ENCODE peak calls at places on chromosomes 3 and 15, in five cellular contexts. K, X, U, C and B are unnamed samples. For H3K4me1, the result is how much of the 10 kb centered on the place peaks cover.

GRCh38 chr15:31102374-31103342 is 1.1 kb upstream of the TRPM1 start:
- DNase-seq in K (no peak), X (no peak), C (no peak), U (no peak), B (no peak)

GRCh38 chr15:43249699-43250203 is 17.0 kb downstream of the TGM5 start:
- DNase-seq in U (no peak), X (no peak), K (peak), C (peak), B (peak)

GRCh38 chr3:161999846-162000245 is 503.2 kb downstream of the OTOL1 start:
- DNase-seq in X (no peak), K (no peak), C (no peak), U (no peak), B (no peak)

GRCh38 chr3:160224256-160224655 is 966 bp upstream of the C3orf80 start:
- DNase-seq in K (no peak), X (no peak), C (no peak), U (no peak), B (no peak)

GRCh38 chr3:76643620-76644019 is 396.3 kb upstream of the ROBO2 start:
- DNase-seq in K (no peak), C (no peak), U (no peak), X (no peak), B (no peak)

GRCh38 chr3:46845860-46846623 is 17.2 kb downstream of the MYL3 start:
- DNase-seq in X (no peak), C (peak), U (no peak), K (peak), B (no peak)

GRCh38 chr15:38991126-38991525 is 426.5 kb upstream of the RASGRP1 start:
- DNase-seq in C (peak), K (peak), U (peak), X (peak), B (no peak)

GRCh38 chr3:142086581-142087090 is 62.7 kb downstream of the TFDP2 start:
- DNase-seq in K (no peak), U (peak), C (no peak), X (peak), B (no peak)

GRCh38 chr3:127015282-127016042 is 32.5 kb downstream of the PLXNA1 start:
- DNase-seq in C (peak), K (no peak), X (no peak), U (peak), B (peak)

GRCh38 chr3:46710671-46711295 is 6.9 kb downstream of the PRSS50 start:
- DNase-seq in U (no peak), K (no peak), X (no peak), C (no peak), B (no peak)

GRCh38 chr3:33681667-33682066 is 36.4 kb downstream of the CLASP2 start:
- DNase-seq in X (no peak), C (peak), K (no peak), U (no peak), B (no peak)

GRCh38 chr15:60734846-60735245 is 255.9 kb upstream of the ICE2 start:
- DNase-seq in X (peak), U (no peak), K (no peak), C (no peak), B (no peak)

GRCh38 chr15:57306305-57306943 is 69.9 kb upstream of the CGNL1 start:
- DNase-seq in K (peak), C (peak), X (peak), U (peak), B (no peak)

GRCh38 chr3:167684389-167684993 is 30.7 kb upstream of the WDR49 start:
- DNase-seq in C (peak), X (peak), U (peak), K (peak), B (no peak)

GRCh38 chr15:73685981-73686380 is 1.8 kb downstream of the CD276 start:
- DNase-seq in U (no peak), K (no peak), C (no peak), X (no peak), B (no peak)

GRCh38 chr15:75589071-75589470 is 10.0 kb upstream of the PTPN9 start:
- DNase-seq in C (no peak), U (no peak), X (no peak), K (no peak), B (no peak)

GRCh38 chr3:108182339-108182738 is 39.9 kb downstream of the IFT57 start:
- DNase-seq in K (peak), X (no peak), U (no peak), C (no peak), B (no peak)

GRCh38 chr3:190696777-190697501 is 165.6 kb downstream of the GMNC start:
- DNase-seq in X (peak), U (peak), C (no peak), K (peak), B (no peak)

GRCh38 chr3:56980798-56981390 is 79.6 kb upstream of the SPATA12 start:
- DNase-seq in C (peak), K (peak), X (no peak), U (peak), B (no peak)

GRCh38 chr3:151538706-151539403 is 78.0 kb upstream of the IGSF10 start:
- DNase-seq in K (peak), X (no peak), C (peak), U (no peak), B (no peak)

GRCh38 chr15:68994149-68994548 is 20.3 kb upstream of the NOX5 start:
- DNase-seq in C (no peak), K (peak), X (no peak), U (no peak), B (no peak)

GRCh38 chr3:72485649-72486048 is 362.6 kb downstream of the SHQ1 start:
- DNase-seq in U (no peak), X (no peak), C (no peak), K (peak), B (no peak)

GRCh38 chr3:51668756-51669155 is 2.3 kb upstream of the TEX264 start:
- DNase-seq in K (peak), X (no peak), C (no peak), U (no peak), B (no peak)

GRCh38 chr3:43231276-43232000 is 54.9 kb upstream of the SNRK start:
- DNase-seq in U (no peak), C (no peak), X (no peak), K (peak), B (no peak)

GRCh38 chr15:60390931-60391501 is 6.8 kb downstream of the ANXA2 start:
- DNase-seq in U (peak), C (peak), X (peak), K (peak), B (no peak)

GRCh38 chr3:42557849-42558248 is 23.9 kb downstream of the SEC22C start:
- DNase-seq in C (peak), X (peak), U (no peak), K (no peak), B (no peak)

GRCh38 chr3:25306741-25307140 is 121.3 kb upstream of the RARB start:
- DNase-seq in C (no peak), U (no peak), K (no peak), X (no peak), B (no peak)

GRCh38 chr3:105906834-105907233 is 38.0 kb upstream of the CBLB start:
- DNase-seq in U (peak), X (no peak), C (no peak), K (peak), B (no peak)

GRCh38 chr3:169615833-169616232 is 47.7 kb downstream of the MECOM start:
- DNase-seq in U (no peak), X (no peak), K (no peak), C (no peak), B (no peak)

GRCh38 chr3:139540686-139541085 is 1.1 kb upstream of the RBP1 start:
- DNase-seq in U (no peak), X (no peak), K (no peak), C (no peak), B (no peak)

GRCh38 chr3:48564667-48565066 is 1.1 kb upstream of the UCN2 start:
- DNase-seq in X (no peak), K (no peak), C (no peak), U (no peak), B (no peak)

DNA sequence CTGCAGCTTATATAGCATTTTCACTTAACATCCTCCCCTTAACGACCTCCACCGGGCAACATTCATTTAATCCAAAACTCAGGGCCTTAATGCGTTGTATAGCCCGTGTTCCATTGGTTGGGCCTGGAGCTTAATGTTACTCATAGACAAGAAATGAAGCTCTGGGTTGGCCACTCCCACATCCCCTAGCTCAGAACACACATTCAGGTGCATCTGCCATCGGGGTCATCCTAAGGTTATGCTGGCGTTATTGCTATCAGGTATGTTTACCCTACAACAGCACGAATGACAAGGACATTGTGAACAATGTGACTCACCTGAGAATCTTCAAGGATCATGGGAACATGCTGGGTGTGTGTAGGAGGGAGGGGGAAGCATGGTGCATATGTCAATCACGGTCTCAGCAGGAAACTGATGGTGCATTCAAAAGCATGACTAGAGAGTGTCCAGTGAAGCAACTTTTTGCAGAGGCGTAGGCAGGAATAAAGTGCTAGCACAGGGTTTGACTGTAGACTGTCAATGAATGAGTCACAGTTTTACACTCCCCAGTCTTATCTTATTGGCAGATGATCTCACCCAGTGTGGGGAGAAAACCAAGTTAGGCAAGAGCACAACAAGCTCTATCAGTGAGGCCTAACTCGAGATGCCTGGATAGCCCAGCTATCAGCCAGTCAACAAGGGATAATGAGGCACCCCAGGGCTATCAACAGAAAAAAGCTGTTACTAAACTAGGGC is 402.1 kb upstream of the MCTP2 start:
- DNase-seq in U (peak), C (no peak), K (no peak), X (no peak), B (no peak)
- H3K4me1 ChIP-seq in U (under half), C (under half), K (under half), X (under half), B (under half)

GRCh38 chr3:14431928-14432834 is 29.8 kb downstream of the SLC6A6 start:
- DNase-seq in K (peak), X (peak), C (peak), U (peak), B (peak)
- TF ChIP-seq POLR2A in K (no peak), X (no peak), C (peak), U (no peak), B (peak)

DNA sequence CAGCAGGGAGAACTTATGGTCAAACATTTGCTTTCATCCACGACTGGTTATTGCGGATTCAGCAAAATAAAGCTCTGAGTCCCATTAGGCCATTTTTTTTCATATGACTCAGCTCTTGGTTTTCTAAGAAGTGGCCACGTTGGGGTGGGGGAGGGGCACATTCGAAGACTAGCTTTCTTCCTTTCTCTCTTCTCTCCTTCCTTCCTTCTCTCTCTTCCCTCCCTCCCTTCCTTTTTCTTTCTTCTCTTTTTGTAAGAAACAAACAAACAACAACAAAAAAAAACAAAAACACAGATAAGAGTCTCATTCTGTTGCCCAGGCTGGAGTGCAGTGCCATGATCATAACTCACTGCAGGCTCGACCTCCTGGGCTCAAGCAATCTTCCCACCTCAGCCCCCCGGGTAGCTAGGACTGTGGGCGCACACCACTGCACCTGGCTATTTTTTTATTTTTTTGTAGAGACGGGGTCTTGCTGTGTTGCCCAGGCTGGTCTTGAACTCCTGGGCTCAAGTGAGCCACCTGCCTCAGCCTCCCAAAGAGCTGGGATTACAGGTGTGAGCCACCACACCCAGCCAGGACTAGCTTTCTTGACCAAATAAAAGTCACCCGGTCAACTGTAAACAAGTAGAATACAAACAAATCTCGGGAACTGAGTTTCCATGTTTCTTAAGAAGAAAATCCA is 41.6 kb downstream of the ABCC5 start:
- DNase-seq in U (peak), C (peak), K (peak), X (no peak), B (no peak)
- TF ChIP-seq BHLHE40 in U (no peak), C (no peak), K (no peak), X (no peak), B (no peak)

GRCh38 chr3:180923561-180923960 is 11.1 kb downstream of the FXR1 start:
- DNase-seq in X (no peak), U (no peak), C (no peak), K (no peak), B (no peak)
- H3K4me1 ChIP-seq in X (half or more), U (under half), C (under half), K (under half), B (under half)